ENCODE peak calls at places on chromosomes 3 and 15, in six cellular contexts. F is NCI-H345, A is Kasumi-1, J is H54, O is left cardiac atrium, Z is NCI-H774. X is an unnamed sample.

GRCh38 chr3:117997201-117998049 is 1037.2 kb downstream of the IGSF11 start:
- DNase-seq in F (peak), A (peak), J (peak), O (peak), Z (peak), X (peak)

GRCh38 chr3:123084738-123085237 is 18.0 kb downstream of the PDIA5 start:
- DNase-seq in F (no peak), A (no peak), J (no peak), O (no peak), Z (no peak), X (no peak)

GRCh38 chr3:44989141-44989540 is 13.1 kb downstream of the EXOSC7 start:
- DNase-seq in F (no peak), A (no peak), J (no peak), O (no peak), Z (no peak), X (no peak)

GRCh38 chr3:133506215-133506901 is 67.1 kb upstream of the CDV3 start:
- DNase-seq in F (no peak), A (no peak), J (no peak), O (no peak), Z (no peak), X (no peak)

GRCh38 chr15:39963806-39964205 is 29.9 kb downstream of the EIF2AK4 start:
- DNase-seq in F (no peak), A (no peak), J (no peak), O (no peak), Z (no peak), X (peak)

GRCh38 chr15:39504812-39505211 is 76.1 kb upstream of the THBS1 start:
- DNase-seq in F (no peak), A (no peak), J (no peak), O (no peak), Z (no peak), X (peak)

GRCh38 chr3:157444789-157445188 is 8.1 kb downstream of the PTX3 start:
- DNase-seq in F (no peak), A (no peak), J (no peak), O (no peak), Z (no peak), X (no peak)

GRCh38 chr3:196012481-196012880 is 69.4 kb downstream of the TFRC start:
- DNase-seq in F (no peak), A (no peak), J (no peak), O (no peak), Z (no peak), X (no peak)

GRCh38 chr15:51108933-51109550 is 14.3 kb upstream of the TNFAIP8L3 start:
- DNase-seq in F (no peak), A (no peak), J (no peak), O (no peak), Z (no peak), X (peak)

GRCh38 chr3:191762323-191762960 is 301.5 kb downstream of the PYDC2 start:
- DNase-seq in F (no peak), A (peak), J (no peak), O (no peak), Z (no peak), X (no peak)

GRCh38 chr3:43865376-43865775 is 174.6 kb downstream of the ABHD5 start:
- DNase-seq in F (no peak), A (no peak), J (no peak), O (no peak), Z (no peak), X (no peak)

GRCh38 chr3:179606534-179607085 is 2.0 kb downstream of the NDUFB5 start:
- DNase-seq in F (no peak), A (no peak), J (no peak), O (no peak), Z (no peak), X (no peak)

GRCh38 chr15:89167267-89168176 is 53.9 kb downstream of the RLBP1 start:
- DNase-seq in F (no peak), A (peak), J (peak), O (no peak), Z (no peak), X (peak)

GRCh38 chr3:60086811-60087210 is 1037.0 kb upstream of the CFAP20DC start:
- DNase-seq in F (no peak), A (peak), J (peak), O (no peak), Z (no peak), X (no peak)

GRCh38 chr15:79132770-79133169 is 42.2 kb upstream of the RASGRF1 start:
- DNase-seq in F (no peak), A (no peak), J (no peak), O (no peak), Z (no peak), X (no peak)

GRCh38 chr15:48643776-48644497 is 1.6 kb downstream of the FBN1 start:
- DNase-seq in F (no peak), A (no peak), J (no peak), O (no peak), Z (no peak), X (no peak)

GRCh38 chr3:123419156-123419849 is 29.6 kb downstream of the ADCY5 start:
- DNase-seq in F (no peak), A (no peak), J (no peak), O (no peak), Z (no peak), X (no peak)

GRCh38 chr3:133328373-133328772 is 71.5 kb upstream of the BFSP2 start:
- DNase-seq in F (no peak), A (no peak), J (no peak), O (no peak), Z (no peak), X (no peak)

GRCh38 chr15:79872358-79873017 is 24.3 kb downstream of the MTHFS start:
- DNase-seq in F (no peak), A (peak), J (no peak), O (no peak), Z (no peak), X (no peak)

GRCh38 chr3:181940703-181941102 is 229.0 kb downstream of the SOX2 start:
- DNase-seq in F (no peak), A (no peak), J (no peak), O (no peak), Z (no peak), X (no peak)

GRCh38 chr15:55434989-55435825 is 26.9 kb downstream of the PIERCE2 start:
- DNase-seq in F (peak), A (peak), J (peak), O (no peak), Z (no peak), X (no peak)

GRCh38 chr3:184361932-184362667 is 590 bp downstream of the POLR2H start:
- DNase-seq in F (peak), A (peak), J (peak), O (peak), Z (peak), X (no peak)

GRCh38 chr3:105385868-105386508 is 19.3 kb downstream of the ALCAM start:
- DNase-seq in F (no peak), A (peak), J (no peak), O (no peak), Z (no peak), X (no peak)

GRCh38 chr3:143222981-143223380 is 103.4 kb downstream of the CHST2 start:
- DNase-seq in F (no peak), A (no peak), J (no peak), O (no peak), Z (no peak), X (no peak)

GRCh38 chr15:69848551-69849231 is 249.0 kb downstream of the TLE3 start:
- DNase-seq in F (no peak), A (no peak), J (no peak), O (no peak), Z (no peak), X (no peak)

GRCh38 chr15:56537881-56538280 is 72.9 kb upstream of the MNS1 start:
- DNase-seq in F (no peak), A (peak), J (no peak), O (no peak), Z (no peak), X (no peak)

GRCh38 chr3:161221881-161222600 is 930 bp downstream of the NMD3 start:
- DNase-seq in F (peak), A (peak), J (no peak), O (peak), Z (no peak), X (no peak)

GRCh38 chr3:185103359-185104127 is 49.3 kb downstream of the C3orf70 start:
- DNase-seq in F (no peak), A (no peak), J (no peak), O (no peak), Z (no peak), X (no peak)

GRCh38 chr3:170740726-170741591 is 129.0 kb downstream of the RPL22L1 start:
- DNase-seq in F (peak), A (no peak), J (peak), O (peak), Z (no peak), X (peak)

GRCh38 chr3:100522125-100522524 is 29.7 kb downstream of the TMEM45A start:
- DNase-seq in F (no peak), A (no peak), J (no peak), O (no peak), Z (no peak), X (no peak)

GRCh38 chr15:70160803-70161565 is 63.3 kb upstream of the TLE3 start:
- DNase-seq in F (no peak), A (no peak), J (no peak), O (no peak), Z (no peak), X (no peak)